ENCODE peak calls at places on chromosomes 6 and 20, in six cellular contexts. O is GM23338, G is A549, B is SK-N-SH, P is Panc1, L is K562. X is an unnamed sample.
A peak's percentile ranks its signal among the peaks of the same experiment; 100 is the strongest.

GRCh38 chr6:88856566-88856965 is 106.9 kb downstream of the RNGTT start:
- DNase-seq in O (no peak), B (no peak), G (no peak), L (no peak), P (no peak), X (no peak)

GRCh38 chr6:46876126-46876525 is 45.6 kb downstream of the ADGRF5 start:
- DNase-seq in L (no peak), B (no peak), O (peak; percentile 73), G (peak; percentile 2), P (peak; percentile 12), X (no peak)

GRCh38 chr6:7115452-7116223 is 7.9 kb downstream of the RREB1 start:
- DNase-seq in P (no peak), O (no peak), L (no peak), G (no peak), B (no peak), X (no peak)

GRCh38 chr6:105560611-105561066 is 157.8 kb upstream of the PREP start:
- DNase-seq in O (no peak), G (no peak), B (no peak), L (no peak), P (no peak), X (no peak)

GRCh38 chr6:11667876-11668275 is 110.7 kb downstream of the ADTRP start:
- DNase-seq in L (no peak), B (no peak), P (no peak), G (no peak), O (no peak), X (no peak)

GRCh38 chr6:157106487-157106886 is 216.8 kb downstream of the TMEM242 start:
- DNase-seq in P (peak; percentile 17), L (no peak), O (no peak), B (no peak), G (peak; percentile 47), X (no peak)

GRCh38 chr6:71745525-71745924 is 140.8 kb upstream of the RIMS1 start:
- DNase-seq in G (no peak), O (peak; percentile 20), P (no peak), L (no peak), B (no peak), X (no peak)

GRCh38 chr6:105835373-105835772 is 250.8 kb upstream of the PRDM1 start:
- DNase-seq in G (no peak), B (no peak), O (peak; percentile 79), L (peak; percentile 60), P (no peak), X (no peak)

GRCh38 chr6:71321344-71321743 is 32.7 kb downstream of the OGFRL1 start:
- DNase-seq in G (no peak), B (no peak), L (no peak), P (no peak), O (no peak), X (no peak)

GRCh38 chr20:2918096-2919049 is 45.1 kb downstream of the PTPRA start:
- DNase-seq in O (no peak), G (no peak), L (no peak), B (no peak), P (no peak), X (no peak)

GRCh38 chr6:143596857-143597256 is 80.9 kb upstream of the PHACTR2 start:
- DNase-seq in B (no peak), P (no peak), L (no peak), G (no peak), O (peak; percentile 21), X (no peak)

GRCh38 chr20:24379116-24379927 is 90.1 kb upstream of the SYNDIG1 start:
- DNase-seq in G (no peak), P (no peak), B (no peak), L (no peak), O (no peak), X (no peak)

GRCh38 chr6:10491463-10491862 is 29.7 kb upstream of the GCNT2 start:
- DNase-seq in L (no peak), O (no peak), G (no peak), P (no peak), B (no peak), X (no peak)

GRCh38 chr6:119727504-119728219 is 378.1 kb upstream of the MAN1A1 start:
- DNase-seq in O (peak; percentile 38), B (no peak), L (no peak), P (no peak), G (no peak), X (no peak)

GRCh38 chr6:33851959-33852358 is 48.2 kb upstream of the MLN start:
- DNase-seq in L (peak; percentile 73), B (no peak), P (no peak), G (peak; percentile 31), O (peak; percentile 87), X (no peak)

GRCh38 chr6:12813321-12813720 is 96.8 kb downstream of the PHACTR1 start:
- DNase-seq in P (no peak), G (no peak), L (no peak), B (no peak), O (no peak), X (no peak)

GRCh38 chr6:2950713-2951112 is 20.7 kb downstream of the SERPINB6 start:
- DNase-seq in O (no peak), P (no peak), G (no peak), B (no peak), L (no peak), X (no peak)

GRCh38 chr6:2949536-2950083 is 21.8 kb downstream of the SERPINB6 start:
- DNase-seq in B (no peak), G (no peak), P (no peak), L (no peak), O (no peak), X (no peak)

GRCh38 chr6:2953098-2953497 is 18.3 kb downstream of the SERPINB6 start:
- DNase-seq in O (no peak), B (no peak), P (no peak), L (no peak), G (no peak), X (no peak)

GRCh38 chr6:2951723-2952122 is 19.6 kb downstream of the SERPINB6 start:
- DNase-seq in G (no peak), O (peak; percentile 35), P (no peak), L (no peak), B (no peak), X (peak; percentile 84)

DNA sequence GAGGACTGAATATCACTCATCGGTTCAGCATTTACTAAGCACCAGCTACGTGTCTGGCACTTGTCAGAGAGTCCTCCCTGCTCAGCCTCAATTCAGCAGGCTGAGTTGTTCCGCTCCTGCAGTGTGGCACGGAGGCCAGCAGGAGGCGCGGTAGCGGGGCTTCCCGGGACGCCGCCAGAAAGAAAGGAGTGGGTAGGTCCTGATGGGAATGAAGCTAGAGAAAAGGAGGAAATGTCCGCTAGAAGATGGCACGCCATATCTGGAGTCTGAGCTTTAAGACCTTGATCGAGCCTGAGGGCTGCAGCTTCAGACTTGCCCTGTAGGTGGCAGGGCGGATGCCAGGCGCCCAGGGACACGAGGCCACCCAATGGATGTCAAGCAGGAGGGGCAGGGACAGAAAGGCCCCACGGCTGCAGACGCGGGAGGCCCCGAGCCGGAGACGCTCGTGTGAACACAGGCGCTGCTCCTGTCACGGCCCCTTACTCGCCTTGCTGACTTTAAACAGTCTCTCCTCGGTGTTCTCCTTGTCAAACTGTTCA is 18.7 kb downstream of the SERPINB6 start:
- DNase-seq in O (peak; percentile 95), P (peak; percentile 61), G (peak; percentile 58), L (peak; percentile 80), B (peak; percentile 88), X (peak; percentile 74)
- H3K4me3 ChIP-seq in O (peak overlapping the region; percentile 13), P (no peak overlapping the region), G (no peak overlapping the region), L (no peak overlapping the region), B (peak overlapping the region; percentile 25), X (no peak overlapping the region)

DNA sequence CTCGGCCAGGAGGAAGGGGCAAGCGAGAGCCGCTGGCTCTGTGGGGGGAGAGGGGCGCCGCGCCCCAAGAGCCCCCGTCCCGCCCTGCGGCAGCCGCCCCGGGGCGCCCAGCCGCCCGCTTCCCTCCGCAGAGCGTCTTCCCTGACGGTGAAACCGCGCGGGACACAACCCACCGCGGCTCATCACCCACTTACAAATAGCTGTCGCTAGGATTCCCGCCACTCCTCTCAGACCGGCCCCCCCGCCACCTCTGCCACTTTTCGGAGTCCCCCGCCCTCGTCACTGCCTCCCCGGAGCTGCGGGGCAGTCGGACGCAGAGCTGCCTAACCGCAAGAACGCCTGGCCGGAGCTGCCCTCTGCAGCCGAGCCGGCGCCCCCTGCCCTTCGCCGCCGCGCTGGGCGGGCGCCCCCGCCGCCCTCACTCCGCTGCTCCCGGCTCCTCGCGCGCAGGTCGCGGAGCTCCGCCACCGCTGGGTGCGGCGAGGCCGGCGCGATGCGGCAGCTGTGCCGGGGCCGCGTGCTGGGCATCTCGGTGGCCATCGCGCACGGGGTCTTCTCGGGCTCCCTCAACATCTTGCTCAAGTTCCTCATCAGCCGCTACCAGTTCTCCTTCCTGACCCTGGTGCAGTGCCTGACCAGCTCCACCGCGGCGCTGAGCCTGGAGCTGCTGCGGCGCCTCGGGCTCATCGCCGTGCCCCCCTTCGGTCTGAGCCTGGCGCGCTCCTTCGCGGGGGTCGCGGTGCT is at the start of gene SLC35D3:
- DNase-seq in G (peak; percentile 23), L (no peak), P (no peak), B (peak; percentile 86), O (peak; percentile 52), X (peak; percentile 22)
- TF ChIP-seq REST in G (no peak), L (no peak), P (no peak), B (no peak), O (no peak), X (no peak)

DNA sequence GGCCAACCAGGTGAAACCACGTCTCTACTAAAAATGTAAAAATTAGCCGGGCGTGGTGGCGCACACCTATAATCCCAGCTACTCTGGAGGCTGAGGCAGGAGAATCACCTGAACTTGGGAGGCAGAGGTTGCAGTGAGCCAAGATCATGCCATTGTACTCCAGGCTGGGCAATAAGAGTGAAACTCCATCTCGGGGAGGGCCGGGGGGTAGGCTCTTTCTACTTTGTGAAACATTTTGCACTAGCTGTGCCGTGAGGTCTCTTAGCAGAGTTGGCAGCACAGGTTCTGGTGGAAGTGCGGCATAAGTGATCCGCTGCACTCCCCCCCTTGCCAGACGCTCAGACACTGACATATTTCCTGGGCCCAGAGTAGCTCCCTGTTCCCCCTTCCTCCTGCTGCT is 24.5 kb downstream of the PSMG4 start:
- DNase-seq in P (no peak), O (no peak), G (no peak), B (no peak), L (no peak), X (no peak)
- H3K27ac ChIP-seq in P (no peak overlapping the region), O (peak overlapping the region; percentile 87), G (no peak overlapping the region), B (no peak overlapping the region), L (no peak overlapping the region), X (no peak overlapping the region)

GRCh38 chr20:50810842-50811241 is 16.0 kb downstream of the BCAS4 start:
- DNase-seq in O (no peak), L (no peak), G (no peak), B (no peak), P (no peak), X (no peak)

GRCh38 chr20:50814438-50815161 is 19.7 kb downstream of the BCAS4 start:
- DNase-seq in L (no peak), G (no peak), O (no peak), P (no peak), B (no peak), X (no peak)

GRCh38 chr20:50813101-50813643 is 18.3 kb downstream of the BCAS4 start:
- DNase-seq in G (no peak), P (no peak), B (no peak), O (no peak), L (no peak), X (no peak)

GRCh38 chr20:50815162-50815989 is 20.5 kb downstream of the BCAS4 start:
- DNase-seq in P (no peak), B (no peak), G (no peak), O (no peak), L (no peak), X (no peak)

DNA sequence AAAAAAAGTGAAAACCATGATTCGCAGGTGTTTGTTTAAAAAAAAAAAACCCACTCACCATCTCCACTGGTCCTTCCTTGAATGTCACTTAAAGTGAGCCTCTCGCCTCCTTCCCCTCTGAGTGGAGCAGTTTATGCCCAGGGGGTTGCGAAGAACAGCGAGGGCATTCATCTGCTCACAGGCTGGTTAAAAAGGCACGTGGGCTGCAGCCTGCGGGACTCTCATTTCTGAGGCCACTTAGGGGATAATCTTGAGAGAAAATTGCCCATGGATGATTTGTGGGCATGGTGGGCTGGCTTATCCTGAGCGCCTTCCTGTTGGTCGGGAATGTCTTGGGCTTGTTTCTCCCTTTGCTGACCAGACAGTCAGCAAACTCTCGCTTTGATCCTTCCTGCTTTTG is 18.9 kb downstream of the BCAS4 start:
- DNase-seq in L (no peak), O (no peak), B (no peak), P (no peak), G (no peak), X (no peak)
- H3K4me3 ChIP-seq in L (no peak overlapping the region), O (no peak overlapping the region), B (no peak overlapping the region), P (no peak overlapping the region), G (no peak overlapping the region), X (no peak overlapping the region)